ENCODE peak calls at places on chromosomes 1 and 21, in four cellular contexts. One of them, this sample, is unnamed.
A peak's percentile ranks its signal among the peaks of the same experiment; 100 is the strongest.

GRCh38 chr21:14584357-14585095 is 38.4 kb upstream of the SAMSN1 start:
- DNase-seq in MM.1S: no peak
- DNase-seq in PC-3: no peak
- DNase-seq in neural progenitor cell: no peak
- DNase-seq in this sample: no peak

GRCh38 chr1:74775735-74776134 is 42.8 kb downstream of the TYW3 start:
- DNase-seq in MM.1S: no peak
- DNase-seq in PC-3: no peak
- DNase-seq in neural progenitor cell: no peak
- DNase-seq in this sample: no peak

GRCh38 chr1:3895951-3896325 is 4.1 kb downstream of the C1orf174 start:
- DNase-seq in MM.1S: no peak
- DNase-seq in PC-3: no peak
- DNase-seq in neural progenitor cell: no peak
- DNase-seq in this sample: no peak

GRCh38 chr21:43369124-43369523 is 57.8 kb downstream of the SIK1 start:
- DNase-seq in MM.1S: no peak
- DNase-seq in PC-3: peak; percentile 35
- DNase-seq in neural progenitor cell: no peak
- DNase-seq in this sample: no peak

GRCh38 chr1:203555484-203556046 is 61.6 kb downstream of the OPTC start:
- DNase-seq in MM.1S: no peak
- DNase-seq in PC-3: no peak
- DNase-seq in neural progenitor cell: no peak
- DNase-seq in this sample: no peak

GRCh38 chr1:28510350-28511223 is 4.7 kb downstream of the RCC1 start:
- DNase-seq in MM.1S: peak; percentile 49
- DNase-seq in PC-3: peak; percentile 66
- DNase-seq in neural progenitor cell: no peak
- DNase-seq in this sample: peak; percentile 49

GRCh38 chr1:9561429-9561828 is 22.2 kb downstream of the SLC25A33 start:
- DNase-seq in MM.1S: no peak
- DNase-seq in PC-3: peak; percentile 80
- DNase-seq in neural progenitor cell: no peak
- DNase-seq in this sample: peak; percentile 24

GRCh38 chr21:45033791-45034555 is 40.4 kb upstream of the ADARB1 start:
- DNase-seq in MM.1S: no peak
- DNase-seq in PC-3: no peak
- DNase-seq in neural progenitor cell: no peak
- DNase-seq in this sample: no peak

GRCh38 chr1:93869653-93870052 is 9.4 kb downstream of the DNTTIP2 start:
- DNase-seq in MM.1S: no peak
- DNase-seq in PC-3: no peak
- DNase-seq in neural progenitor cell: no peak
- DNase-seq in this sample: no peak

GRCh38 chr1:209344146-209344545 is 239.4 kb upstream of the CAMK1G start:
- DNase-seq in MM.1S: no peak
- DNase-seq in PC-3: no peak
- DNase-seq in neural progenitor cell: no peak
- DNase-seq in this sample: no peak

GRCh38 chr1:111612006-111612405 is 7.6 kb upstream of the RAP1A start:
- DNase-seq in MM.1S: no peak
- DNase-seq in PC-3: no peak
- DNase-seq in neural progenitor cell: no peak
- DNase-seq in this sample: no peak

GRCh38 chr1:21961337-21961736 is 15.5 kb upstream of the CELA3B start:
- DNase-seq in MM.1S: no peak
- DNase-seq in PC-3: no peak
- DNase-seq in neural progenitor cell: no peak
- DNase-seq in this sample: no peak

GRCh38 chr1:26970810-26971209 is 10.5 kb upstream of the KDF1 start:
- DNase-seq in MM.1S: no peak
- DNase-seq in PC-3: no peak
- DNase-seq in neural progenitor cell: no peak
- DNase-seq in this sample: no peak

GRCh38 chr1:43199093-43199726 is 27.1 kb downstream of the CFAP57 start:
- DNase-seq in MM.1S: peak; percentile 11
- DNase-seq in PC-3: no peak
- DNase-seq in neural progenitor cell: no peak
- DNase-seq in this sample: no peak

GRCh38 chr1:31881698-31882000 is 56.5 kb downstream of the PTP4A2 start:
- DNase-seq in MM.1S: no peak
- DNase-seq in PC-3: no peak
- DNase-seq in neural progenitor cell: no peak
- DNase-seq in this sample: no peak
- H3K4me3 ChIP-seq in MM.1S: no peak overlapping the region
- H3K4me3 ChIP-seq in PC-3: no peak overlapping the region
- H3K4me3 ChIP-seq in neural progenitor cell: no peak overlapping the region
- H3K4me3 ChIP-seq in this sample: peak overlapping the region; percentile 34

GRCh38 chr1:160541622-160542302 is 18.7 kb upstream of the SLAMF6 start:
- DNase-seq in MM.1S: no peak
- DNase-seq in PC-3: no peak
- DNase-seq in neural progenitor cell: no peak
- DNase-seq in this sample: no peak

GRCh38 chr1:160547371-160547901 is 24.4 kb upstream of the SLAMF6 start:
- DNase-seq in MM.1S: no peak
- DNase-seq in PC-3: no peak
- DNase-seq in neural progenitor cell: no peak
- DNase-seq in this sample: no peak

GRCh38 chr1:160546942-160547341 is 23.9 kb upstream of the SLAMF6 start:
- DNase-seq in MM.1S: no peak
- DNase-seq in PC-3: no peak
- DNase-seq in neural progenitor cell: no peak
- DNase-seq in this sample: no peak

GRCh38 chr1:160542303-160542945 is 19.4 kb upstream of the SLAMF6 start:
- DNase-seq in MM.1S: no peak
- DNase-seq in PC-3: no peak
- DNase-seq in neural progenitor cell: no peak
- DNase-seq in this sample: no peak

GRCh38 chr1:160544647-160545046 is 21.6 kb upstream of the SLAMF6 start:
- DNase-seq in MM.1S: peak; percentile 38
- DNase-seq in PC-3: peak; percentile 37
- DNase-seq in neural progenitor cell: peak; percentile 33
- DNase-seq in this sample: peak; percentile 79
- H3K9me3 ChIP-seq in MM.1S: no peaks in the 10 kb centered on the region
- H3K9me3 ChIP-seq in PC-3: no peaks in the 10 kb centered on the region
- H3K9me3 ChIP-seq in neural progenitor cell: no peaks in the 10 kb centered on the region
- H3K9me3 ChIP-seq in this sample: no peaks in the 10 kb centered on the region

DNA sequence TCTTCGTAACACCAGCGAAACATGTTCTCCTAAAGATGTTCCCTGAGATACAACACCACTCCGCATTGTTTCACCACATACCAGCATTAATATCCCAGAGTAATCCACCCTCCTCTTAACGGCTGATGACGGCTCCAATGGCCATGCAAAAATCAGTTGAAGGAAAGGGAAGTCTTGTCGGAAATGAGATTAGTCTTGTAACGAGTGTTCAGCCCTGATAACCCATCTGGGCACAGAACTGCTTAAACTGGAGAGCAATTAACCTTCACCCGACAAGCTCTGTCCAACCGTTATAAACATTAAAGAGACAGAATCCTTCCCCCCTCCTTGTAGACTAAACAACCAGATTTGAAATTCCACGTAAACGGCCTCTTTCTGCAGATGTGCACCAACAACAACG is 21.9 kb downstream of the ERG start:
- DNase-seq in MM.1S: no peak
- DNase-seq in PC-3: no peak
- DNase-seq in neural progenitor cell: no peak
- DNase-seq in this sample: no peak
- TF ChIP-seq EZH2phosphoT487 in MM.1S: no peak
- TF ChIP-seq EZH2phosphoT487 in PC-3: no peak
- TF ChIP-seq EZH2phosphoT487 in neural progenitor cell: no peak
- TF ChIP-seq EZH2phosphoT487 in this sample: no peak

DNA sequence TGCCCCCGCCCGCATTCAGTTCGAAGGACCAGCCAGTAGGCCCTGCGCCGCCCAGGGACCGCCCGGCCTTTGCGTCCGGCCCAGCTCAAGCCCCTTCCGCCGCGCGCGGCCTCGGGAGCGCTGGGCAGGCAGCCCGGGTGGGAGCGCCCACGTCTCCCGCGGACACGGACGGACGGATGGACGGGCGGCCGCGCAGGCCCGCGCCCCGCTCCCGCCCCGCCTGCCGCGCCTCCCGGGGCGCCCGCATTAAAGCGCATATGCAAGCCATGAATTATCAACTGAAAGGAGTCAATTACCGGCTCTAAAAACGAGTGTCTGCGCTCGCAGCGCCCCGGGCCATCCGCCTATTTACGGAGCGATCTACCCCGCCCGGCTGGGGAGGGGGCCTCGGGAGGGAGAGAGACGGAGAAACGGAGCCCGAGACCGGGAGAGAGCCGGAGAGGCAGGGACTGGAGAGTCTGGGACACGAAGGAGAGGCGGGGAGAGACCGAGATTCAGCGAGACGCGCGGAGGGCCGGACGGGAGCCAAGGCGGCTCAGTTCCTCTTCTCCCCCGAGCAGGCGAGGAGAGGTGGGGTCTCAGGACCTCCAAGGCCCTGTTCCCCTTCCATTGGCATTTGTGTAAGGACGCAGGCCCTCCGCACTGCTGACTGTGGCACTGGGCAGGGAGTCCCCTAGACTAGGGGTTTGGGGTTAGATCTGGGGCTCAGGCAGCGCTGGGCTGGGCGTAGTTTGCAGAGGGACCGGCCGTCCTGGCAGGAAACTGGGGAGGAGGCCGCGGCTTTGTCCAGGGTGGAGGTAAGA is 41.3 kb upstream of the DMBX1 start:
- DNase-seq in MM.1S: no peak
- DNase-seq in PC-3: no peak
- DNase-seq in neural progenitor cell: peak; percentile 60
- DNase-seq in this sample: no peak
- H3K4me3 ChIP-seq in MM.1S: no peak overlapping the region
- H3K4me3 ChIP-seq in PC-3: no peak overlapping the region
- H3K4me3 ChIP-seq in neural progenitor cell: peak overlapping the region; percentile 45
- H3K4me3 ChIP-seq in this sample: no peak overlapping the region

DNA sequence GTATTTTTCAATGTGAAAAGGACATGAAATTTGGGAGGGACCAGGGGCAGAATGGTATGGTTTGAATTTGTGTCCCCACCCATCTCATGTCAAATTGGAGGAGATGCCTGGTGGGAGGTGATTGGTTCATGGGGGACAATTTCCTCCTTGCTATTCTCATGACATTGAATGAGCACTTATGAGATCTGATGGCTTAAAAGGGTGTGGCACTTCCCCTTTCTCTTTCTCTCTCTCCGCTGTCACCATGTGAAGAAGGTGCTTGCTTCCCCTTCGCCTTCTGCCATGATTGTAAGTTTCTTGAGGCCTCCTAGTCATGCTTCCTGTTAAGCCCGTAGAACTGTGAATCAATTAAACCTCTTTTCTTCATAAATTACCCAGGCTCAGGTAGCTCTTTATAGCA is 7.6 kb upstream of the GBP4 start:
- DNase-seq in MM.1S: no peak
- DNase-seq in PC-3: no peak
- DNase-seq in neural progenitor cell: no peak
- DNase-seq in this sample: no peak
- H3K9me3 ChIP-seq in MM.1S: no peaks in the 10 kb centered on the region
- H3K9me3 ChIP-seq in PC-3: peaks cover 12% of the 10 kb centered on the region
- H3K9me3 ChIP-seq in neural progenitor cell: no peaks in the 10 kb centered on the region
- H3K9me3 ChIP-seq in this sample: peaks cover 8% of the 10 kb centered on the region

GRCh38 chr1:147225193-147225730 is at the start of gene FMO5:
- DNase-seq in MM.1S: peak; percentile 73
- DNase-seq in PC-3: peak; percentile 82
- DNase-seq in neural progenitor cell: peak; percentile 76
- DNase-seq in this sample: peak; percentile 66
- TF ChIP-seq EZH2phosphoT487 in MM.1S: no peak
- TF ChIP-seq EZH2phosphoT487 in PC-3: no peak
- TF ChIP-seq EZH2phosphoT487 in neural progenitor cell: no peak
- TF ChIP-seq EZH2phosphoT487 in this sample: no peak

GRCh38 chr1:205593532-205593931 is 38.3 kb downstream of the ELK4 start:
- DNase-seq in MM.1S: peak; percentile 68
- DNase-seq in PC-3: no peak
- DNase-seq in neural progenitor cell: no peak
- DNase-seq in this sample: peak; percentile 76
- H3K4me3 ChIP-seq in MM.1S: no peak overlapping the region
- H3K4me3 ChIP-seq in PC-3: no peak overlapping the region
- H3K4me3 ChIP-seq in neural progenitor cell: no peak overlapping the region
- H3K4me3 ChIP-seq in this sample: peak overlapping the region; percentile 45

This sample was measured in OCI-LY7.